ENCODE peak calls at places on chromosome 2, in five cellular contexts. R is CD8-positive, alpha-beta memory T cell; D is psoas muscle; L is adipocyte; F is CD8-positive, alpha-beta T cell. O is an unnamed sample.

GRCh38 chr2:38533180-38533579 is 69.5 kb downstream of the HNRNPLL start:
- DNase-seq in R (no peak), D (no peak), L (no peak), F (no peak), O (no peak)

GRCh38 chr2:9745153-9745899 is 97.9 kb upstream of the TAF1B start:
- DNase-seq in R (no peak), D (no peak), L (peak; percentile 29), F (no peak), O (peak; percentile 88)

GRCh38 chr2:237184192-237184922 is 98.7 kb downstream of the COPS8 start:
- DNase-seq in R (no peak), D (no peak), L (peak; percentile 57), F (no peak), O (peak; percentile 73)

GRCh38 chr2:10384089-10384734 is 63.9 kb downstream of the ODC1 start:
- DNase-seq in R (no peak), D (no peak), L (no peak), F (no peak), O (no peak)

GRCh38 chr2:190379249-190379964 is 28.7 kb upstream of the MFSD6 start:
- DNase-seq in R (no peak), D (no peak), L (no peak), F (no peak), O (peak; percentile 46)

GRCh38 chr2:105383456-105383855 is 15.4 kb downstream of the FHL2 start:
- DNase-seq in R (no peak), D (no peak), L (no peak), F (no peak), O (no peak)

GRCh38 chr2:122704109-122704563 is 948.7 kb downstream of the TSN start:
- DNase-seq in R (no peak), D (no peak), L (no peak), F (no peak), O (no peak)

GRCh38 chr2:222480497-222480896 is 56.2 kb downstream of the SGPP2 start:
- DNase-seq in R (no peak), D (no peak), L (no peak), F (no peak), O (peak; percentile 11)

GRCh38 chr2:237414056-237414661 is at the start of gene COL6A3:
- DNase-seq in R (no peak), D (peak; percentile 88), L (peak; percentile 94), F (no peak), O (no peak)

GRCh38 chr2:71690876-71691275 is 237.5 kb downstream of the DYSF start:
- DNase-seq in R (no peak), D (peak; percentile 54), L (no peak), F (no peak), O (no peak)

GRCh38 chr2:237282568-237283128 is 131.3 kb downstream of the COL6A3 start:
- DNase-seq in R (no peak), D (no peak), L (peak; percentile 52), F (no peak), O (no peak)

GRCh38 chr2:24824966-24825882 is 32.0 kb downstream of the CENPO start:
- DNase-seq in R (peak; percentile 7), D (peak; percentile 28), L (no peak), F (no peak), O (peak; percentile 79)

GRCh38 chr2:100416939-100417744 is at the start of gene CHST10:
- DNase-seq in R (peak; percentile 53), D (peak; percentile 67), L (peak; percentile 85), F (peak; percentile 34), O (peak; percentile 97)

GRCh38 chr2:8234253-8234652 is 447.6 kb upstream of the ID2 start:
- DNase-seq in R (no peak), D (no peak), L (no peak), F (no peak), O (no peak)

GRCh38 chr2:62578837-62579640 is 73.0 kb upstream of the TMEM17 start:
- DNase-seq in R (no peak), D (no peak), L (peak; percentile 79), F (no peak), O (no peak)

GRCh38 chr2:236745420-236746210 is 176.0 kb downstream of the ACKR3 start:
- DNase-seq in R (no peak), D (no peak), L (peak; percentile 91), F (no peak), O (no peak)

GRCh38 chr2:211251016-211251415 is 694.6 kb downstream of the CPS1 start:
- DNase-seq in R (no peak), D (no peak), L (no peak), F (no peak), O (no peak)

GRCh38 chr2:84278386-84278785 is 180.7 kb downstream of the SUCLG1 start:
- DNase-seq in R (no peak), D (no peak), L (no peak), F (no peak), O (no peak)

GRCh38 chr2:39144411-39144810 is 23.6 kb upstream of the SOS1 start:
- DNase-seq in R (no peak), D (no peak), L (no peak), F (no peak), O (no peak)

GRCh38 chr2:205655775-205656425 is 26.4 kb upstream of the NRP2 start:
- DNase-seq in R (no peak), D (no peak), L (peak; percentile 25), F (no peak), O (no peak)

GRCh38 chr2:68387408-68388350 is 22.6 kb downstream of the PLEK start:
- DNase-seq in R (no peak), D (no peak), L (no peak), F (no peak), O (no peak)

GRCh38 chr2:216916956-216917650 is 57.2 kb upstream of the TNP1 start:
- DNase-seq in R (no peak), D (no peak), L (no peak), F (no peak), O (no peak)

GRCh38 chr2:95332036-95332435 is 34.9 kb downstream of the KCNIP3 start:
- DNase-seq in R (no peak), D (peak; percentile 8), L (no peak), F (no peak), O (no peak)

GRCh38 chr2:220202066-220202465 is 574.6 kb downstream of the SLC4A3 start:
- DNase-seq in R (no peak), D (no peak), L (no peak), F (no peak), O (no peak)

GRCh38 chr2:97005353-97005752 is 19.0 kb upstream of the FAM178B start:
- DNase-seq in R (peak; percentile 11), D (no peak), L (no peak), F (no peak), O (no peak)

GRCh38 chr2:71700880-71701397 is 247.6 kb downstream of the DYSF start:
- DNase-seq in R (no peak), D (peak; percentile 94), L (no peak), F (no peak), O (peak; percentile 94)

GRCh38 chr2:119792907-119793312 is 33.2 kb downstream of the PTPN4 start:
- DNase-seq in R (no peak), D (no peak), L (no peak), F (no peak), O (no peak)

GRCh38 chr2:41836944-41837343 is 210.9 kb upstream of the PKDCC start:
- DNase-seq in R (peak; percentile 15), D (no peak), L (peak; percentile 59), F (no peak), O (no peak)

GRCh38 chr2:8694737-8695136 is 12.9 kb downstream of the ID2 start:
- DNase-seq in R (no peak), D (no peak), L (peak; percentile 16), F (no peak), O (peak; percentile 91)

GRCh38 chr2:217110550-217110949 is 250.7 kb upstream of the TNP1 start:
- DNase-seq in R (no peak), D (no peak), L (no peak), F (no peak), O (no peak)

GRCh38 chr2:9809064-9809356 is 34.3 kb upstream of the TAF1B start:
- DNase-seq in R (no peak), D (no peak), L (no peak), F (no peak), O (no peak)

GRCh38 chr2:219287569-219288265 is 8.6 kb downstream of the DNAJB2 start:
- DNase-seq in R (no peak), D (no peak), L (no peak), F (no peak), O (no peak)

GRCh38 chr2:129490666-129491065 is 488.8 kb upstream of the RAB6C start:
- DNase-seq in R (no peak), D (no peak), L (no peak), F (no peak), O (no peak)

GRCh38 chr2:28004086-28004485 is 113.6 kb downstream of the BABAM2 start:
- DNase-seq in R (no peak), D (no peak), L (peak; percentile 67), F (no peak), O (peak; percentile 85)

GRCh38 chr2:233917146-233917545 is at the start of gene TRPM8:
- DNase-seq in R (no peak), D (no peak), L (peak; percentile 3), F (no peak), O (no peak)

GRCh38 chr2:220811952-220812570 is 760.0 kb downstream of the EPHA4 start:
- DNase-seq in R (no peak), D (no peak), L (peak; percentile 69), F (no peak), O (no peak)

GRCh38 chr2:99672766-99673375 is 183.1 kb upstream of the REV1 start:
- DNase-seq in R (no peak), D (no peak), L (no peak), F (no peak), O (no peak)

GRCh38 chr2:241770185-241770935 is 6.3 kb upstream of the GAL3ST2 start:
- DNase-seq in R (no peak), D (no peak), L (no peak), F (no peak), O (peak; percentile 85)

GRCh38 chr2:80302465-80303005 is 2.0 kb downstream of the LRRTM1 start:
- DNase-seq in R (no peak), D (peak; percentile 38), L (no peak), F (no peak), O (no peak)
- H3K27me3 ChIP-seq in R (no peaks in the 10 kb centered on the region), D (no peaks in the 10 kb centered on the region), L (peaks cover 53% of the 10 kb centered on the region), F (no peaks in the 10 kb centered on the region), O (peaks cover 4% of the 10 kb centered on the region)

GRCh38 chr2:176138526-176139169 is 9.1 kb downstream of the HOXD8 start:
- DNase-seq in R (no peak), D (peak; percentile 51), L (no peak), F (no peak), O (peak; percentile 69)
- H3K27me3 ChIP-seq in R (peaks cover 92% of the 10 kb centered on the region), D (no peaks in the 10 kb centered on the region), L (no peaks in the 10 kb centered on the region), F (peaks cover 55% of the 10 kb centered on the region), O (no peaks in the 10 kb centered on the region)

GRCh38 chr2:64485961-64486360 is 32.0 kb downstream of the LGALSL start:
- DNase-seq in R (no peak), D (peak; percentile 63), L (peak; percentile 5), F (no peak), O (no peak)
- H3K27me3 ChIP-seq in R (no peaks in the 10 kb centered on the region), D (no peaks in the 10 kb centered on the region), L (peaks cover 3% of the 10 kb centered on the region), F (no peaks in the 10 kb centered on the region), O (peaks cover 29% of the 10 kb centered on the region)

GRCh38 chr2:11807156-11808015 is 61.0 kb downstream of the LPIN1 start:
- DNase-seq in R (no peak), D (no peak), L (no peak), F (no peak), O (no peak)
- H3K27me3 ChIP-seq in R (no peaks in the 10 kb centered on the region), D (no peaks in the 10 kb centered on the region), L (no peaks in the 10 kb centered on the region), F (no peaks in the 10 kb centered on the region), O (no peaks in the 10 kb centered on the region)